ENCODE peak calls at places on chromosome 5, in seven cellular contexts. One of them, this sample, is unnamed.

GRCh38 chr5:153276151-153276550 is 214.3 kb upstream of the GRIA1 start:
- DNase-seq in GM04504: peak
- DNase-seq in HEK293T: peak
- DNase-seq in cerebellum: no peak
- DNase-seq in colonic mucosa: no peak
- DNase-seq in HCEC 1CT: peak
- DNase-seq in cerebellar cortex: no peak
- DNase-seq in this sample: peak

GRCh38 chr5:172455087-172455381 is 709 bp upstream of the SH3PXD2B start:
- DNase-seq in cerebellar cortex: no peak
- DNase-seq in GM04504: no peak
- DNase-seq in colonic mucosa: no peak
- DNase-seq in HCEC 1CT: no peak
- DNase-seq in HEK293T: no peak
- DNase-seq in cerebellum: no peak
- DNase-seq in this sample: no peak

GRCh38 chr5:103829585-103829984 is 267.0 kb upstream of the NUDT12 start:
- DNase-seq in cerebellum: no peak
- DNase-seq in colonic mucosa: no peak
- DNase-seq in HCEC 1CT: no peak
- DNase-seq in cerebellar cortex: no peak
- DNase-seq in GM04504: no peak
- DNase-seq in HEK293T: peak
- DNase-seq in this sample: no peak

GRCh38 chr5:112738180-112738560 is 485 bp downstream of the APC start:
- DNase-seq in HCEC 1CT: no peak
- DNase-seq in cerebellar cortex: peak
- DNase-seq in HEK293T: peak
- DNase-seq in cerebellum: peak
- DNase-seq in GM04504: no peak
- DNase-seq in colonic mucosa: no peak
- DNase-seq in this sample: no peak

GRCh38 chr5:113119271-113119924 is 142.8 kb downstream of the DCP2 start:
- DNase-seq in cerebellum: no peak
- DNase-seq in HCEC 1CT: no peak
- DNase-seq in GM04504: no peak
- DNase-seq in HEK293T: no peak
- DNase-seq in cerebellar cortex: no peak
- DNase-seq in colonic mucosa: peak
- DNase-seq in this sample: peak

GRCh38 chr5:139763584-139764249 is 31.9 kb upstream of the PSD2 start:
- DNase-seq in cerebellar cortex: peak
- DNase-seq in HCEC 1CT: no peak
- DNase-seq in GM04504: no peak
- DNase-seq in cerebellum: no peak
- DNase-seq in colonic mucosa: no peak
- DNase-seq in HEK293T: no peak
- DNase-seq in this sample: no peak

GRCh38 chr5:176436641-176437040 is 11.5 kb upstream of the FAF2 start:
- DNase-seq in HEK293T: no peak
- DNase-seq in cerebellar cortex: no peak
- DNase-seq in GM04504: no peak
- DNase-seq in cerebellum: no peak
- DNase-seq in HCEC 1CT: peak
- DNase-seq in colonic mucosa: no peak
- DNase-seq in this sample: no peak

GRCh38 chr5:79235578-79236363 is at the start of gene JMY:
- DNase-seq in colonic mucosa: peak
- DNase-seq in GM04504: peak
- DNase-seq in cerebellar cortex: peak
- DNase-seq in HEK293T: peak
- DNase-seq in cerebellum: peak
- DNase-seq in HCEC 1CT: peak
- DNase-seq in this sample: peak

GRCh38 chr5:37721447-37721871 is 118.4 kb downstream of the GDNF start:
- DNase-seq in HCEC 1CT: peak
- DNase-seq in cerebellar cortex: no peak
- DNase-seq in cerebellum: no peak
- DNase-seq in colonic mucosa: no peak
- DNase-seq in GM04504: no peak
- DNase-seq in HEK293T: no peak
- DNase-seq in this sample: no peak

GRCh38 chr5:57383093-57383861 is 99.3 kb downstream of the ACTBL2 start:
- DNase-seq in HCEC 1CT: peak
- DNase-seq in cerebellar cortex: no peak
- DNase-seq in cerebellum: no peak
- DNase-seq in HEK293T: peak
- DNase-seq in GM04504: peak
- DNase-seq in colonic mucosa: peak
- DNase-seq in this sample: peak

GRCh38 chr5:62082370-62082778 is 223.6 kb upstream of the KIF2A start:
- DNase-seq in colonic mucosa: no peak
- DNase-seq in cerebellum: no peak
- DNase-seq in cerebellar cortex: no peak
- DNase-seq in HEK293T: no peak
- DNase-seq in HCEC 1CT: peak
- DNase-seq in GM04504: peak
- DNase-seq in this sample: no peak

GRCh38 chr5:152072076-152072475 is 147.4 kb upstream of the GLRA1 start:
- DNase-seq in cerebellum: no peak
- DNase-seq in HEK293T: no peak
- DNase-seq in GM04504: no peak
- DNase-seq in colonic mucosa: no peak
- DNase-seq in cerebellar cortex: no peak
- DNase-seq in HCEC 1CT: no peak
- DNase-seq in this sample: peak

GRCh38 chr5:157280927-157281326 is 15.0 kb downstream of the CYFIP2 start:
- DNase-seq in HCEC 1CT: peak
- DNase-seq in cerebellar cortex: no peak
- DNase-seq in colonic mucosa: no peak
- DNase-seq in HEK293T: no peak
- DNase-seq in GM04504: peak
- DNase-seq in cerebellum: no peak
- DNase-seq in this sample: no peak

GRCh38 chr5:138716456-138716924 is 36.7 kb upstream of the CTNNA1 start:
- DNase-seq in HCEC 1CT: no peak
- DNase-seq in colonic mucosa: no peak
- DNase-seq in HEK293T: peak
- DNase-seq in GM04504: no peak
- DNase-seq in cerebellar cortex: peak
- DNase-seq in cerebellum: no peak
- DNase-seq in this sample: no peak

GRCh38 chr5:95668216-95668615 is 14.6 kb downstream of the SPATA9 start:
- DNase-seq in GM04504: no peak
- DNase-seq in cerebellar cortex: no peak
- DNase-seq in cerebellum: no peak
- DNase-seq in HEK293T: no peak
- DNase-seq in HCEC 1CT: peak
- DNase-seq in colonic mucosa: no peak
- DNase-seq in this sample: no peak

This sample was measured in heart right ventricle.